ENCODE peak calls at places on chromosomes 13 and 19, in ten cellular contexts. H is brain microvascular endothelial cell, R is GM20000, E is fibroblast of pulmonary artery, F is AG09319, D is astrocyte of the spinal cord, K is adrenal gland, S is ascending aorta, I is GM12865, U is vagina. M is an unnamed sample.

GRCh38 chr13:28753208-28753892 is 34.6 kb upstream of the SLC46A3 start:
- DNase-seq in H (peak; percentile 91), R (no peak), E (peak; percentile 95), F (peak; percentile 79), D (peak; percentile 88), K (peak; percentile 62), S (peak; percentile 86), I (no peak), U (no peak), M (no peak)

GRCh38 chr13:61286148-61286745 is 129.4 kb downstream of the PCDH20 start:
- DNase-seq in H (no peak), R (no peak), E (peak; percentile 0), F (no peak), D (no peak), K (no peak), S (no peak), I (peak; percentile 37), U (no peak), M (no peak)

GRCh38 chr13:75226092-75226491 is 255.9 kb downstream of the TBC1D4 start:
- DNase-seq in H (no peak), R (no peak), E (no peak), F (no peak), D (no peak), K (no peak), S (no peak), I (no peak), U (no peak), M (no peak)

GRCh38 chr19:4991538-4991937 is 22.6 kb downstream of the KDM4B start:
- DNase-seq in H (no peak), R (no peak), E (no peak), F (no peak), D (no peak), K (peak; percentile 33), S (no peak), I (no peak), U (no peak), M (no peak)

GRCh38 chr19:8592231-8593009 is 15.2 kb upstream of the MYO1F start:
- DNase-seq in H (peak; percentile 99), R (peak; percentile 47), E (peak; percentile 98), F (peak; percentile 85), D (peak; percentile 98), K (peak; percentile 100), S (peak; percentile 99), I (peak; percentile 52), U (no peak), M (no peak)

GRCh38 chr19:33724723-33725060 is 72.0 kb upstream of the KCTD15 start:
- DNase-seq in H (no peak), R (no peak), E (no peak), F (no peak), D (no peak), K (no peak), S (no peak), I (no peak), U (no peak), M (no peak)

GRCh38 chr19:29945017-29945416 is 3.0 kb downstream of the URI1 start:
- DNase-seq in H (no peak), R (no peak), E (no peak), F (no peak), D (no peak), K (no peak), S (no peak), I (no peak), U (no peak), M (no peak)

GRCh38 chr19:29122185-29122584 is 90.8 kb downstream of the UQCRFS1 start:
- DNase-seq in H (no peak), R (no peak), E (no peak), F (no peak), D (no peak), K (no peak), S (no peak), I (no peak), U (no peak), M (no peak)

GRCh38 chr19:12938536-12939291 is at the start of gene CALR:
- DNase-seq in H (no peak), R (no peak), E (peak; percentile 42), F (no peak), D (no peak), K (peak; percentile 53), S (no peak), I (peak; percentile 54), U (no peak), M (no peak)
- TF ChIP-seq CTCF in H (peak; percentile 33), R (no peak), E (peak; percentile 19), F (peak; percentile 11), D (peak; percentile 23), K (no peak), S (no peak), I (peak; percentile 0), U (no peak), M (peak; percentile 18)

GRCh38 chr13:51146667-51147066 is 35.6 kb upstream of the C13orf42 start:
- DNase-seq in H (no peak), R (no peak), E (no peak), F (no peak), D (no peak), K (no peak), S (no peak), I (no peak), U (no peak), M (no peak)

GRCh38 chr13:51147732-51148131 is 36.7 kb upstream of the C13orf42 start:
- DNase-seq in H (no peak), R (no peak), E (no peak), F (no peak), D (no peak), K (no peak), S (no peak), I (no peak), U (peak; percentile 34), M (no peak)

GRCh38 chr13:51148952-51149573 is 38.0 kb upstream of the C13orf42 start:
- DNase-seq in H (peak; percentile 72), R (no peak), E (peak; percentile 77), F (peak; percentile 20), D (peak; percentile 72), K (peak; percentile 63), S (no peak), I (peak; percentile 11), U (no peak), M (no peak)

GRCh38 chr13:51151463-51151862 is 40.4 kb upstream of the C13orf42 start:
- DNase-seq in H (no peak), R (no peak), E (no peak), F (no peak), D (no peak), K (no peak), S (no peak), I (no peak), U (no peak), M (no peak)

DNA sequence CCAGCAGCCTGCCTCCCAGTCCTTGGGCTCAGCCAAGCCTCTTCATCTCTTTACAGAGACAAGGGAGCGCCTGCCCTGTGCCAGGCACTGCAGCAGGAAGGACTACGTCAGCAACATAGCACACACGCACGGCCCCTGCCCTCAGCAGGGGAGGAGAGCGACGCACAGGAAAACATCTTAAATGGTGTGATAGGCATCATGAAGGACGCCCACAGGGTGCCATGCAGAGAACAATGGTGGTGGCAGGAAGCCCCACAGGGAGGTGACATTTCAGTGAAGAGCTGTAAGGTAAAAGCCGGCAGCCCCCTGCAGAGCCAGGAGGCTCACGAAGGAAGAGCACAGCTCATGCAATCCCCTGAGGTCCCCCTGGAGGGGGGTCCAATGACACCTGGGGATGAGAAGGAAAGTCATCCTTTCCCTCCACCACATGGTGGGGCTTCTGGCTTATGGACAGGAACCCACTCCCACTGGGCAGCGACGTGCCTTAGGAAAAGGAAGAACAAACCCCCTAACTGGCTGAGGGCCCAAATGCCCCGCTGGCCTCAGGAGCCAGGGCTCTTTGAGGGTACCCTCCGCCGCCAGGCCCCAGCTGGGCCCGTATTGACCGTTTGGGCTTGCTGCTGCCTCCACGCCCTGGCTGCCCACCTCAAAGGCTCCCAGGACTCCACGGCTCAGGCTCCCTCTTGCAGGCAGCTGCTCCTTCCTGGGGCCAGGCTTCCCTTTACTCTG is 37.3 kb upstream of the C13orf42 start:
- DNase-seq in H (no peak), R (no peak), E (no peak), F (no peak), D (peak; percentile 6), K (no peak), S (no peak), I (no peak), U (peak; percentile 77), M (no peak)
- TF ChIP-seq CTCF in H (no peak), R (no peak), E (no peak), F (no peak), D (no peak), K (no peak), S (no peak), I (no peak), U (no peak), M (no peak)

DNA sequence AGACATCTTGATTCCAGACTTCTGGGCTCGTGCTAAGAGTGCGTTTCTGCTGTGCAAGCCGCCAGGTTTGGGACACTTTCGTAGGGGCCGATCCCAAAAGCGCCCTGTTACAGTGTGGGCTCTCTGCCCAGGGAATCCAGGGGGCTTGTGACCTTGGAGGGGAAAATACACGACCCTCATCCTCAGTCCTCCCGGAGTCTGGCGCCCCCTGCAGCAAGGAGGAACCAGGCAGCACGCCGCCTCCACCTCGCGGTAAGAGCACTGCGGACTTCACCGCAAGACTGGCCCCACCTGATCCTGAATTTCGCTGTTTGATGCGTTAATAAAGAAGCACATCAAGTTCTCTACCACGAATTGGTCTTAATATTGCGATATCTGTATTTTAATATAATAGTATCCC is 5.2 kb downstream of the POLRMT start:
- DNase-seq in H (no peak), R (no peak), E (no peak), F (no peak), D (no peak), K (no peak), S (no peak), I (no peak), U (no peak), M (no peak)
- TF ChIP-seq CTCF in H (peak; percentile 59), R (peak; percentile 19), E (peak; percentile 20), F (peak; percentile 13), D (peak; percentile 51), K (no peak), S (no peak), I (peak; percentile 12), U (no peak), M (no peak)

GRCh38 chr13:45339399-45339798 is 1.6 kb downstream of the TPT1 start:
- DNase-seq in H (no peak), R (no peak), E (no peak), F (no peak), D (no peak), K (no peak), S (no peak), I (no peak), U (no peak), M (no peak)

GRCh38 chr13:45341034-45341798 is at the start of gene TPT1:
- DNase-seq in H (peak; percentile 98), R (peak; percentile 99), E (peak; percentile 99), F (peak; percentile 98), D (peak; percentile 100), K (peak; percentile 100), S (peak; percentile 100), I (peak; percentile 100), U (peak; percentile 100), M (peak; percentile 100)

GRCh38 chr13:45339867-45340266 is 1.1 kb downstream of the TPT1 start:
- DNase-seq in H (no peak), R (no peak), E (no peak), F (no peak), D (no peak), K (no peak), S (no peak), I (peak; percentile 46), U (no peak), M (no peak)

GRCh38 chr13:45341799-45342584 is 1.0 kb upstream of the TPT1 start:
- DNase-seq in H (no peak), R (no peak), E (peak; percentile 67), F (no peak), D (peak; percentile 60), K (peak; percentile 81), S (peak; percentile 88), I (no peak), U (no peak), M (no peak)

DNA sequence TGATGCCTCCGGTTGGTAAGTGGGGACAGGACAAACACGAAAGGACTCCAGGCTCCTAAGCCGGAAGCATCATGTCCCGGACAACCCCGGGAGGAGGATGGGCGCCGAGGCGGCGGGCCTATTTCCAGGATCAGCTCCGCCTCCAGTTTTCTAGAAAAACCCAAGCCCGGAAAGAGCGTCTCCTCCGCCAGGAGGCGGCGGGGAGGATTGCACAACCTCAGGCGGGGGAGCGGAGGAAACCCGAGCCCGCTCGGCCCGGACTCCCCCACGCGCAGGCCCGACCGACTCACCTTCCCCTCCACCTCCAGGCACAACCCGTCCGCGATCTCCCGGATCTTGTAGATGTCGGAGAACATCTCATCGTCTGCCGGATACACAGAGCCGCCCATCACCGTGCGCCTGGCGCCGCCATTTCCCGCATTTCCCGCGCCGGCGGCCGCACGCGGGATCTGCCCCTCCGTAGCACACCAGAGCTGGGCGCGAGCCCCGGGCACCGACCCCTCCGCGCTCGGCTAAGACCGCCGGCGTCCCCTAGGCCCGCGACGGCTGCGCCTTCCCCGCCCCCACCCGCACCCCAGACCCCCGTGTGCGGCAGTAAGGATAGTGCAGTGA is 455 bp downstream of the TPT1 start:
- DNase-seq in H (peak; percentile 82), R (peak; percentile 68), E (peak; percentile 96), F (peak; percentile 89), D (peak; percentile 93), K (peak; percentile 95), S (peak; percentile 96), I (peak; percentile 85), U (no peak), M (peak; percentile 65)
- TF ChIP-seq CTCF in H (peak; percentile 69), R (peak; percentile 22), E (peak; percentile 30), F (peak; percentile 35), D (peak; percentile 64), K (peak; percentile 28), S (peak; percentile 46), I (peak; percentile 55), U (peak; percentile 4), M (peak; percentile 21)